ENCODE peak calls at places on chromosomes 4 and X, in four cellular contexts. U, L, Q and Z are unnamed samples.

GRCh38 chr4:102174800-102175199 is 170.5 kb downstream of the SLC39A8 start:
- DNase-seq in U (peak), L (no peak), Q (no peak), Z (no peak)

GRCh38 chrX:46758956-46759644 is at the start of gene SLC9A7:
- DNase-seq in U (peak), L (peak), Q (peak), Z (peak)

GRCh38 chr4:7043521-7044414 is 596 bp downstream of the TADA2B start:
- DNase-seq in U (peak), L (peak), Q (peak), Z (peak)

GRCh38 chr4:687048-687974 is 1.6 kb downstream of the SLC49A3 start:
- DNase-seq in U (peak), L (peak), Q (peak), Z (peak)

GRCh38 chr4:179027569-179027968 is 1585.3 kb upstream of the AGA start:
- DNase-seq in U (no peak), L (no peak), Q (no peak), Z (no peak)

GRCh38 chrX:44082829-44083228 is 109.6 kb upstream of the NDP start:
- DNase-seq in U (no peak), L (no peak), Q (no peak), Z (no peak)

GRCh38 chr4:42306221-42307109 is 90.8 kb upstream of the SHISA3 start:
- DNase-seq in U (no peak), L (no peak), Q (no peak), Z (peak)

GRCh38 chr4:159607824-159608223 is 504.9 kb downstream of the RAPGEF2 start:
- DNase-seq in U (no peak), L (no peak), Q (no peak), Z (no peak)

GRCh38 chrX:150236304-150236703 is 126.8 kb upstream of the MAMLD1 start:
- DNase-seq in U (no peak), L (no peak), Q (no peak), Z (no peak)

GRCh38 chr4:142615324-142615665 is 230.8 kb downstream of the INPP4B start:
- DNase-seq in U (peak), L (no peak), Q (no peak), Z (no peak)

GRCh38 chr4:10158355-10158942 is 41.9 kb upstream of the WDR1 start:
- DNase-seq in U (no peak), L (no peak), Q (no peak), Z (no peak)

GRCh38 chr4:73603307-73603710 is 16.9 kb downstream of the RASSF6 start:
- DNase-seq in U (peak), L (peak), Q (no peak), Z (no peak)

GRCh38 chrX:103573205-103573604 is 12.1 kb upstream of the TCEAL4 start:
- DNase-seq in U (no peak), L (no peak), Q (no peak), Z (no peak)

GRCh38 chr4:94446386-94446785 is 5.4 kb upstream of the PDLIM5 start:
- DNase-seq in U (no peak), L (no peak), Q (no peak), Z (no peak)

GRCh38 chr4:105710012-105710600 is 1.5 kb downstream of the GSTCD start:
- DNase-seq in U (no peak), L (no peak), Q (no peak), Z (no peak)
- H3K4me3 ChIP-seq in U (peak), L (no peak), Q (no peak), Z (no peak)

DNA sequence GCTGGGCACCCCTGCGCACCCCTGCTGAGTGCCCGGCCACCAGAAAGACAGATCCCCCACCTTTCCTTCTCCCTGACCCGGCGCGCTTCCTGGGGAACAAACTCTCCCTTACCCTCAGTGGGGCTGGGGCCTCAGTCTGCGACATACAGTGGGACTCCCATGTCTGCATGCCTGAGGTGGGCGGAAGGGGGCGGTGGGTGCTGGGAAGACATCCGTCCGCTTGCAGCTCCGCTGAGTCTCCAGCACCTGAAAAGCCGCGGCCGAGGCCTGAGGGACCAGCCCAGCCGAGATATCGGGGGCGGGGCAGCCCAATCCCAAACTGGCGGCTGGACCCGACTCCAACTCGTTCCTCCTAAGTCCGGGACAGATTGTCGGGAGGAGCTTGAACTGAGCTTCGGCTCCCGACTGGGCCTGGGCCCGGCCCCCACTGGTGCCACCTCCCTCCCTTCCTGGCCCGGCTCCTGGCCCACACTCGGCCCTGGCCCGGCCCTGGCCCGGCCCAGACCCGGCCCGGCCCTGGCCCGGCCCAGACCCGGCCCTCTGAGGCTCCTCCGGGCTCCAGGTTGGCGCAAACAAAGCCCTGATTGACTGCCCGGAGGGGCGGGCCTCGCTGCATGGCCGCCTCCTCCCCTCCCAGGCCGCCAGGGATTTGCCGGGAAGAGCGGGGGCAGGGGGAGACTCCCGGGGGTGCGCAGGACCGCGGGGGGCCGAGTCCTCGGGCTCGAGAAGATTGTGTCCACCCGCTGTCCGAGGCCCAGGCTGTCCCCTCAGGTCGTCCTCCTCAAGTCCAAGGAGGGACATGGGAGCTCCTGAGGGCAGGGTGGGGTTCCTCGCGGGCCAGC is 878 bp upstream of the SLC16A2 start:
- DNase-seq in U (peak), L (peak), Q (peak), Z (peak)
- TF ChIP-seq POLR2A in U (no peak), L (peak), Q (peak), Z (peak)

GRCh38 chr4:113276448-113277158 is 227.2 kb downstream of the ANK2 start:
- DNase-seq in U (no peak), L (no peak), Q (no peak), Z (no peak)

GRCh38 chr4:113272523-113272922 is 223.1 kb downstream of the ANK2 start:
- DNase-seq in U (no peak), L (no peak), Q (no peak), Z (no peak)

GRCh38 chr4:113270520-113271319 is 221.3 kb downstream of the ANK2 start:
- DNase-seq in U (no peak), L (no peak), Q (no peak), Z (no peak)
- H3K4me3 ChIP-seq in U (no peak), L (no peak), Q (no peak), Z (no peak)

DNA sequence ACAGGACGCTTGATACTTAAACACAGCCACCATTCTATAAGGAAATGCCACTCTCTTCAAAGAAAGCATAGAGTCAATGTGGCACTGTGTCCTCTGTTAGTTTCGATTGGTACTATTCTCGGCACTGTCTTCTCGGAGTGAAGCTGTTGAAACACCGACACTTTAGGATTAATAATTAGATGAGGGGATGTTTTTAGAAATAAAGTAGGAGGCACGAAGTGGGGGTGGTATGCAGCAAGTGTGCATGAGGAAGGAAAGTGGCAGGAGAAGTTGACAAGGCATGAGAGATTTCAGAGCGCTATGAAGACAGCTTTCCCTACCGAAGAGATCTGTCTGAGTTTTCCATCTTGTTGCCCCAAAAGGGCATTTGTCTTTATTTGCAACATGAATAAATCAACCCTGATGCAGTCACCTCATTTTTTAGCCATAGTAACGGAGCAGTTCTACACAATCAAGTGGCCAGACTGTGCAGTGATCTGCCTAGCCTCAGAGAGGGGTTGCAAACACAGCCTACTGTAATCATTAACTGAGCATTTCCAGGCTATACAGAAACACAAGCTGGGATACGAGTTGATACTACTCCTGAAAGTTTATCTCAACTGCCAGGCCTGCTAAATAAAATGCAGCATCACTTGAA is 8.3 kb downstream of the GPRIN3 start:
- DNase-seq in U (peak), L (no peak), Q (no peak), Z (no peak)
- TF ChIP-seq POLR2A in U (no peak), L (no peak), Q (no peak), Z (no peak)

DNA sequence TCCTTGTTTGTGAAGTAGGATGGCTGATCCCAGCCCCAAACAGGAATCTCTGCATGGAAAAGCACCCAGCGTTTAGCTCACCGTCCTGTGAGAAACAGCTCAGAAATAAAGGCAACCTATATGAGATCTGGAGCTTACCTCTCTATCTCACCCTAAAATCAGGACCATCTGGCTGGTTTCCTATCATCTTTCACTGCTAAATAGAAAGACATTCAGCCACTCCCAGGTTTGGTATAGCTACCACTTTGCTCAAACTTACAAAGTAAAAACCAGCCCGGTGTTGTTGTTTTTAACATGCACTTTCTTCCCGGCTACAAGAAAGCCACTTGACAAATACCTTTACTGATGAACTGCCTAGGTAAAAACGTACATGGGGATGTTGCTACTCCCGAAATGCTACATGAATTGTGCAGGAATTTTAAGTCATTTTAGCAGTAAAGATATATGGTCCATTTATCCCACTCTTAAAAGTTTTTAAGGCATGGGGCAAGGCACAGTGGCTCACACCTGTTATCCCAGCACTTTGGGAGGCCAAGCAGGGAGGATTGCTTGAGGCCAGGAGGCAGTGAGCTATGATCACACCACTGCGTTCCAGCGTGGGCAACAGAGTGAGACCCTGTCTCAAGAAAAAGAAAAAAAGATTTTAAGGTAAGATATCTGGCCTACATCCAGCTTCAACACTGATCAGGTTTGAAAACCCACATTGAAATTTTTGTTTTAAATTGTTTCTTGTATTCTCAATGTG is 1.0 kb upstream of the SEC24D start:
- DNase-seq in U (no peak), L (no peak), Q (no peak), Z (no peak)
- H3K4me3 ChIP-seq in U (peak), L (peak), Q (peak), Z (peak)

GRCh38 chr4:189940178-189941004 is at the start of gene FRG1:
- DNase-seq in U (peak), L (peak), Q (peak), Z (peak)
- TF ChIP-seq POLR2A in U (peak), L (peak), Q (no peak), Z (peak)